ENCODE peak calls at places on chromosomes 16 and 17, in nine cellular contexts. G is thoracic aorta; O is AG04450; D is tibial artery; A is A549; N is CD8-positive, alpha-beta memory T cell; F is CD8-positive, alpha-beta T cell; V is right cardiac atrium; S is dorsolateral prefrontal cortex. B is an unnamed sample.

GRCh38 chr16:65318138-65318537 is 196.3 kb upstream of the CDH11 start:
- DNase-seq in G (no peak), O (no peak), D (no peak), A (no peak), N (no peak), F (no peak), V (no peak), S (no peak), B (no peak)

GRCh38 chr16:65062736-65063583 is 58.9 kb downstream of the CDH11 start:
- DNase-seq in G (no peak), O (no peak), D (no peak), A (no peak), N (no peak), F (no peak), V (no peak), S (no peak), B (no peak)

GRCh38 chr17:2181206-2181983 is 122.2 kb downstream of the SMG6 start:
- DNase-seq in G (peak; percentile 71), O (peak; percentile 88), D (peak; percentile 72), A (no peak), N (no peak), F (no peak), V (peak; percentile 85), S (peak; percentile 77), B (no peak)

GRCh38 chr16:57185446-57185944 is 344 bp downstream of the PSME3IP1 start:
- DNase-seq in G (peak; percentile 33), O (no peak), D (peak; percentile 43), A (peak; percentile 52), N (peak; percentile 22), F (no peak), V (peak; percentile 52), S (peak; percentile 57), B (peak; percentile 91)

GRCh38 chr17:20299013-20299412 is 168.3 kb downstream of the LGALS9B start:
- DNase-seq in G (no peak), O (no peak), D (no peak), A (no peak), N (no peak), F (no peak), V (no peak), S (no peak), B (no peak)

GRCh38 chr17:81792675-81793615 is 11.0 kb upstream of the GCGR start:
- DNase-seq in G (no peak), O (no peak), D (no peak), A (no peak), N (no peak), F (no peak), V (no peak), S (no peak), B (no peak)

GRCh38 chr16:10541396-10541795 is 39.0 kb downstream of the EMP2 start:
- DNase-seq in G (no peak), O (no peak), D (no peak), A (no peak), N (no peak), F (no peak), V (no peak), S (no peak), B (no peak)

GRCh38 chr16:17286443-17286842 is 184.3 kb downstream of the XYLT1 start:
- DNase-seq in G (no peak), O (no peak), D (no peak), A (no peak), N (no peak), F (no peak), V (no peak), S (no peak), B (no peak)

GRCh38 chr17:68749742-68750562 is 148.8 kb upstream of the FAM20A start:
- DNase-seq in G (no peak), O (no peak), D (no peak), A (no peak), N (no peak), F (no peak), V (no peak), S (no peak), B (peak; percentile 23)

GRCh38 chr17:81722184-81723120 is 10.4 kb downstream of the SLC25A10 start:
- DNase-seq in G (no peak), O (no peak), D (no peak), A (no peak), N (no peak), F (no peak), V (no peak), S (no peak), B (peak; percentile 92)

GRCh38 chr17:61396586-61397085 is 3.0 kb upstream of the TBX2 start:
- DNase-seq in G (no peak), O (no peak), D (no peak), A (no peak), N (no peak), F (no peak), V (no peak), S (no peak), B (no peak)

GRCh38 chr17:42651392-42651791 is 7.7 kb upstream of the TUBG2 start:
- DNase-seq in G (no peak), O (no peak), D (no peak), A (no peak), N (no peak), F (no peak), V (no peak), S (no peak), B (no peak)

GRCh38 chr17:79033741-79034501 is 10.0 kb downstream of the C1QTNF1 start:
- DNase-seq in G (no peak), O (no peak), D (no peak), A (no peak), N (no peak), F (no peak), V (peak; percentile 76), S (peak; percentile 69), B (peak; percentile 88)

GRCh38 chr16:71895679-71896385 is 501 bp downstream of the IST1 start:
- DNase-seq in G (no peak), O (no peak), D (no peak), A (peak; percentile 63), N (peak; percentile 19), F (no peak), V (peak; percentile 51), S (no peak), B (peak; percentile 28)

GRCh38 chr16:67426950-67427349 is 4.0 kb upstream of the HSD11B2 start:
- DNase-seq in G (no peak), O (no peak), D (no peak), A (no peak), N (no peak), F (no peak), V (no peak), S (no peak), B (no peak)
- H3K27ac ChIP-seq in G (no peak overlapping the region), O (no peak overlapping the region), D (no peak overlapping the region), A (no peak overlapping the region), N (no peak overlapping the region), F (no peak overlapping the region), V (no peak overlapping the region), S (no peak overlapping the region), B (no peak overlapping the region)

DNA sequence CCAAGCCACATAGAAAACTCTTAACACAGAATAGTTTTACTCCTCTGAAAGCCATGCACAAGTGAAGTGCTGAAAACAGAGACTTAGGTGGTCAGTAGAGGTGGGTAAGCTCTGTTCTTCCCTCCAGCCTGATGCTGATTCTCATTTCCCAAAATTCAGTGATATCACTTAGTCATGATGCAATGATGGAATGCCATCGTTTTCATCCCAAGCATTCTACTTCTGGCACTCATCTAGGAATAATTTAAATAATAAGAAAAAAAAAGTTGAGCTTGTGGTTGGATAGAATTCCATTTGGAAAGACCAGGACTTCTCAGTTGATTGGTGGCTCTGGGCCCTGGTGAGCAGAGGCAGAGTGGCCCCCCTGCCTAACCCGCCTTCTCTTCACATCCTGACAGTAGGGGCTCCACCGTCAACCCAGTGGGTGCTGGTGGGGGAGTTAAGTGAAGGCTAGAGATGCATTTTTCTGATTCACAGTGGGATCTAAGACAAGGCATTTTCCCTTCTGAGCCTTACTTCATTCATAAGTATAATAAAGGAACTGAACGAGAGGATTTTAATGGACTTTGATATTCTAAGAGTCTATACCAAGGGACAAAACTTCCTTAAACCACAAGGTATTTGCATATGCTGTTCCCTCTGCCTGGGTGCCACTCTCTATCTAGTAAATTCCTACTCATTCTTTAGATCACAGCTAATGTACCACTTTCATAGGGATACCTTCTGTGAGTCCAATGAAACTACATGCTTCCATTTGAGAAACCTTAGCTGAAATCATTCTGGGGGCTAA is 310.3 kb upstream of the DYNLRB2 start:
- DNase-seq in G (no peak), O (no peak), D (no peak), A (no peak), N (no peak), F (no peak), V (no peak), S (no peak), B (no peak)
- H3K27ac ChIP-seq in G (no peak overlapping the region), O (no peak overlapping the region), D (no peak overlapping the region), A (no peak overlapping the region), N (no peak overlapping the region), F (no peak overlapping the region), V (no peak overlapping the region), S (no peak overlapping the region), B (no peak overlapping the region)

GRCh38 chr17:33021731-33022408 is 30.2 kb downstream of the SPACA3 start:
- DNase-seq in G (no peak), O (no peak), D (no peak), A (no peak), N (no peak), F (no peak), V (no peak), S (no peak), B (no peak)

GRCh38 chr17:33015716-33016346 is 24.2 kb downstream of the SPACA3 start:
- DNase-seq in G (no peak), O (no peak), D (no peak), A (no peak), N (no peak), F (no peak), V (no peak), S (no peak), B (no peak)

GRCh38 chr17:33017366-33017765 is 25.7 kb downstream of the SPACA3 start:
- DNase-seq in G (no peak), O (no peak), D (no peak), A (no peak), N (no peak), F (no peak), V (no peak), S (no peak), B (no peak)

GRCh38 chr17:33016920-33017319 is 25.3 kb downstream of the SPACA3 start:
- DNase-seq in G (no peak), O (no peak), D (no peak), A (no peak), N (no peak), F (no peak), V (no peak), S (no peak), B (no peak)

GRCh38 chr17:33019161-33019560 is 27.5 kb downstream of the SPACA3 start:
- DNase-seq in G (no peak), O (no peak), D (no peak), A (no peak), N (no peak), F (no peak), V (no peak), S (no peak), B (no peak)
- H3K27ac ChIP-seq in G (no peak overlapping the region), O (no peak overlapping the region), D (no peak overlapping the region), A (no peak overlapping the region), N (no peak overlapping the region), F (no peak overlapping the region), V (no peak overlapping the region), S (no peak overlapping the region), B (no peak overlapping the region)

DNA sequence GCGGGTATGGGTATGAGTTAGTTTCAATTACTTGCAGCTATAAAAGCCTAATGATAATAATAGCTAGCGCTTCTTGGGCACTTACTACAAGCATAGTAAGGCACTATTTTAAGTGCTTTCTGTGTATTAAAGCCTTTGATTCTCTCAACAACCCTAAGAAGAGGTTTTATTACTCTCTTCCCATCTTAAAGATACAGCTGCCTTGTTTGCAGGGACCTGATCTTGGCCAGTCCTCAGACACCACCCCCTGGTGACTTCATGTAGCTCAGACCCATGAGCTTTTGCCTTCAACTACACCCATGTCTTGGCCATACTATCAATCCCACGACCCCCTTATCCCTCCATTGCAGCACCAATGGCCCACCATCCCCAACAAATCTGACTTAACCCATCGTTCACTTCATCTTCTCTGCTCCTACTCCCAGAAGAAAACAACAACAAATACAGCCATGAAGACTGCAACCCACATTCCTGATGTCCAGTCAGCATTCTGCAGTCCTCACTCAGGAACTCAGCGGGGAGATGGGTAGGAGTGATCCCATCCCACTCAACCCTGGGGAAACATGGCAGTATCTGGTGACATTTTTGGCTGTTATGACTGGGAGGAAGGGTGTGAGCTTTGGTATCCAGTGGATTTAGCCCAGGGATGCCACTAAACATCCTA is 4.2 kb downstream of the GGA2 start:
- DNase-seq in G (no peak), O (no peak), D (no peak), A (no peak), N (no peak), F (no peak), V (no peak), S (no peak), B (no peak)
- H3K27ac ChIP-seq in G (no peak overlapping the region), O (no peak overlapping the region), D (no peak overlapping the region), A (no peak overlapping the region), N (no peak overlapping the region), F (no peak overlapping the region), V (no peak overlapping the region), S (no peak overlapping the region), B (no peak overlapping the region)